ENCODE peak calls at places on chromosomes 4 and X, in seven cellular contexts. I, P, F, K, C, A and D are unnamed samples.

GRCh38 chr4:144463236-144463635 is 182.7 kb upstream of the HHIP start:
- DNase-seq in I (no peak), P (no peak), F (no peak), K (no peak), C (no peak), A (no peak), D (no peak)

GRCh38 chr4:56465599-56466295 is 1.7 kb upstream of the SRP72 start:
- DNase-seq in I (no peak), P (peak; percentile 12), F (no peak), K (no peak), C (peak; percentile 72), A (peak; percentile 7), D (no peak)

GRCh38 chr4:39698424-39699009 is 581 bp downstream of the UBE2K start:
- DNase-seq in I (peak; percentile 78), P (peak; percentile 52), F (no peak), K (peak; percentile 29), C (peak; percentile 61), A (peak; percentile 55), D (no peak)

GRCh38 chr4:29375716-29376115 is 1344.5 kb upstream of the PCDH7 start:
- DNase-seq in I (no peak), P (no peak), F (no peak), K (no peak), C (no peak), A (no peak), D (no peak)

GRCh38 chr4:166014411-166014810 is 141.4 kb downstream of the TLL1 start:
- DNase-seq in I (no peak), P (no peak), F (no peak), K (no peak), C (no peak), A (no peak), D (no peak)

GRCh38 chr4:30720656-30721352 is 635 bp downstream of the PCDH7 start:
- DNase-seq in I (peak; percentile 67), P (peak; percentile 18), F (no peak), K (no peak), C (peak; percentile 53), A (peak; percentile 26), D (no peak)

GRCh38 chrX:54248309-54248708 is 65.3 kb upstream of the FAM120C start:
- DNase-seq in I (no peak), P (peak; percentile 33), F (no peak), K (no peak), C (peak; percentile 54), A (peak; percentile 6), D (no peak)

GRCh38 chr4:139609647-139610046 is 53.6 kb upstream of the SETD7 start:
- DNase-seq in I (no peak), P (peak; percentile 71), F (no peak), K (no peak), C (peak; percentile 71), A (no peak), D (no peak)

GRCh38 chr4:118173126-118173525 is 138.8 kb downstream of the NDST3 start:
- DNase-seq in I (no peak), P (no peak), F (no peak), K (no peak), C (no peak), A (no peak), D (no peak)